ENCODE peak calls at places on chromosomes 11 and 22, in ten cellular contexts. D is fibroblast of mammary gland, P is AG09309, X is AG10803, K is upper lobe of right lung, H is tibial artery, G is cardiac fibroblast, C is left lung, T is left ventricle myocardium inferior, N is H9. U is an unnamed sample.

GRCh38 chr11:128901655-128902514 is 10.7 kb downstream of the KCNJ5 start:
- DNase-seq in D (no peak), P (no peak), X (no peak), K (no peak), H (no peak), G (no peak), C (no peak), T (no peak), N (peak), U (no peak)

GRCh38 chr11:20008870-20009644 is 151.2 kb downstream of the DBX1 start:
- DNase-seq in D (no peak), P (no peak), X (no peak), K (no peak), H (no peak), G (no peak), C (no peak), T (no peak), N (no peak), U (no peak)

GRCh38 chr11:32435947-32436750 is 810 bp upstream of the WT1 start:
- DNase-seq in D (no peak), P (no peak), X (no peak), K (no peak), H (no peak), G (peak), C (no peak), T (no peak), N (no peak), U (no peak)

GRCh38 chr11:15909937-15910598 is 446.3 kb downstream of the SOX6 start:
- DNase-seq in D (no peak), P (no peak), X (no peak), K (no peak), H (no peak), G (no peak), C (no peak), T (no peak), N (no peak), U (no peak)

GRCh38 chr11:96748639-96749370 is 359.0 kb downstream of the JRKL start:
- DNase-seq in D (peak), P (peak), X (peak), K (no peak), H (no peak), G (peak), C (no peak), T (no peak), N (no peak), U (peak)

GRCh38 chr11:95147364-95147905 is 57.8 kb downstream of the ENDOD1 start:
- DNase-seq in D (peak), P (peak), X (peak), K (no peak), H (no peak), G (peak), C (peak), T (no peak), N (no peak), U (peak)

GRCh38 chr11:99686838-99687237 is 666.1 kb downstream of the CNTN5 start:
- DNase-seq in D (no peak), P (no peak), X (no peak), K (no peak), H (no peak), G (no peak), C (no peak), T (no peak), N (no peak), U (no peak)

GRCh38 chr11:28759311-28759710 is 651.1 kb downstream of the METTL15 start:
- DNase-seq in D (no peak), P (no peak), X (peak), K (no peak), H (no peak), G (peak), C (no peak), T (no peak), N (no peak), U (no peak)

GRCh38 chr22:44116755-44117684 is 63.7 kb upstream of the PARVG start:
- DNase-seq in D (no peak), P (no peak), X (no peak), K (no peak), H (no peak), G (no peak), C (no peak), T (peak), N (no peak), U (no peak)

GRCh38 chr11:117045196-117045595 is 53.0 kb downstream of the SIK3 start:
- DNase-seq in D (peak), P (no peak), X (peak), K (no peak), H (no peak), G (peak), C (no peak), T (no peak), N (no peak), U (peak)

GRCh38 chr11:5476184-5476819 is 12.2 kb upstream of the OR52D1 start:
- DNase-seq in D (peak), P (peak), X (peak), K (no peak), H (no peak), G (peak), C (no peak), T (no peak), N (peak), U (peak)

GRCh38 chr11:96260526-96260925 is 82.5 kb downstream of the MAML2 start:
- DNase-seq in D (peak), P (no peak), X (no peak), K (no peak), H (no peak), G (no peak), C (no peak), T (no peak), N (no peak), U (no peak)

GRCh38 chr11:66221726-66222236 is 46.7 kb upstream of the RAB1B start:
- DNase-seq in D (peak), P (no peak), X (no peak), K (peak), H (peak), G (no peak), C (peak), T (no peak), N (peak), U (no peak)

GRCh38 chr11:65132988-65133700 is 1.2 kb downstream of the SYVN1 start:
- DNase-seq in D (no peak), P (no peak), X (no peak), K (peak), H (no peak), G (no peak), C (peak), T (no peak), N (peak), U (no peak)

GRCh38 chr11:48063424-48063978 is 83.1 kb downstream of the PTPRJ start:
- DNase-seq in D (peak), P (peak), X (peak), K (no peak), H (no peak), G (peak), C (no peak), T (no peak), N (no peak), U (peak)

GRCh38 chr11:10916674-10917073 is 58.8 kb upstream of the ZBED5 start:
- DNase-seq in D (peak), P (no peak), X (no peak), K (no peak), H (no peak), G (no peak), C (no peak), T (no peak), N (no peak), U (no peak)

GRCh38 chr11:45930951-45931563 is 8.6 kb downstream of the LARGE2 start:
- DNase-seq in D (no peak), P (no peak), X (no peak), K (peak), H (no peak), G (no peak), C (no peak), T (peak), N (no peak), U (no peak)

GRCh38 chr11:126476256-126476970 is 120.9 kb downstream of the ST3GAL4 start:
- DNase-seq in D (no peak), P (no peak), X (no peak), K (no peak), H (no peak), G (no peak), C (no peak), T (no peak), N (no peak), U (no peak)

GRCh38 chr11:72338266-72338665 is 94.3 kb upstream of the PHOX2A start:
- DNase-seq in D (no peak), P (no peak), X (no peak), K (no peak), H (no peak), G (no peak), C (no peak), T (no peak), N (no peak), U (no peak)

GRCh38 chr22:35957589-35957988 is 71.0 kb downstream of the RBFOX2 start:
- DNase-seq in D (peak), P (no peak), X (no peak), K (no peak), H (no peak), G (no peak), C (no peak), T (no peak), N (no peak), U (no peak)

GRCh38 chr11:45655831-45656230 is 9.6 kb downstream of the CHST1 start:
- DNase-seq in D (no peak), P (no peak), X (no peak), K (no peak), H (no peak), G (no peak), C (no peak), T (no peak), N (no peak), U (no peak)

GRCh38 chr11:111513240-111513605 is 1.0 kb upstream of the BTG4 start:
- DNase-seq in D (no peak), P (no peak), X (no peak), K (no peak), H (no peak), G (no peak), C (no peak), T (no peak), N (no peak), U (no peak)

GRCh38 chr11:26286472-26287066 is 45.4 kb upstream of the ANO3 start:
- DNase-seq in D (peak), P (no peak), X (no peak), K (no peak), H (no peak), G (peak), C (no peak), T (no peak), N (peak), U (no peak)

GRCh38 chr22:43467171-43467570 is 55.4 kb downstream of the MPPED1 start:
- DNase-seq in D (no peak), P (no peak), X (no peak), K (peak), H (no peak), G (no peak), C (no peak), T (no peak), N (no peak), U (no peak)

GRCh38 chr11:34223021-34223813 is 117.8 kb downstream of the NAT10 start:
- DNase-seq in D (peak), P (peak), X (peak), K (no peak), H (peak), G (peak), C (peak), T (peak), N (no peak), U (peak)

GRCh38 chr11:91489989-91490388 is 734.6 kb upstream of the FAT3 start:
- DNase-seq in D (no peak), P (no peak), X (no peak), K (no peak), H (no peak), G (no peak), C (no peak), T (no peak), N (peak), U (no peak)

GRCh38 chr22:27794244-27794643 is 7.3 kb downstream of the MN1 start:
- DNase-seq in D (no peak), P (no peak), X (no peak), K (no peak), H (no peak), G (no peak), C (no peak), T (no peak), N (no peak), U (no peak)

GRCh38 chr11:129427376-129427775 is 51.7 kb downstream of the BARX2 start:
- DNase-seq in D (no peak), P (no peak), X (no peak), K (no peak), H (no peak), G (no peak), C (no peak), T (no peak), N (no peak), U (no peak)

GRCh38 chr11:5524756-5525155 is 8.3 kb upstream of the UBQLNL start:
- DNase-seq in D (no peak), P (no peak), X (no peak), K (no peak), H (no peak), G (no peak), C (no peak), T (no peak), N (no peak), U (no peak)

GRCh38 chr11:61473370-61474025 is 35.1 kb upstream of the LRRC10B start:
- DNase-seq in D (peak), P (no peak), X (no peak), K (no peak), H (no peak), G (peak), C (no peak), T (no peak), N (no peak), U (peak)

GRCh38 chr11:66371627-66372415 is at the start of gene SLC29A2:
- DNase-seq in D (no peak), P (no peak), X (no peak), K (peak), H (no peak), G (no peak), C (peak), T (peak), N (peak), U (no peak)

GRCh38 chr11:65589444-65590239 is 6.0 kb downstream of the KCNK7 start:
- DNase-seq in D (no peak), P (no peak), X (no peak), K (no peak), H (no peak), G (no peak), C (no peak), T (no peak), N (no peak), U (no peak)

GRCh38 chr22:18000441-18001039 is 23.8 kb downstream of the MICAL3 start:
- DNase-seq in D (no peak), P (no peak), X (no peak), K (no peak), H (no peak), G (peak), C (no peak), T (no peak), N (no peak), U (no peak)

GRCh38 chr11:43810929-43811596 is 69.6 kb upstream of the ALKBH3 start:
- DNase-seq in D (peak), P (no peak), X (no peak), K (no peak), H (no peak), G (peak), C (no peak), T (no peak), N (no peak), U (no peak)
- TF ChIP-seq CTCF in D (peak), P (peak), X (peak), K (no peak), H (peak), G (peak), C (peak), T (peak), N (peak), U (no peak)

GRCh38 chr11:133898031-133898769 is 52.9 kb upstream of the SPATA19 start:
- DNase-seq in D (no peak), P (no peak), X (no peak), K (no peak), H (no peak), G (no peak), C (no peak), T (no peak), N (peak), U (no peak)

GRCh38 chr11:133896642-133897330 is 51.5 kb upstream of the SPATA19 start:
- DNase-seq in D (no peak), P (no peak), X (no peak), K (no peak), H (no peak), G (no peak), C (peak), T (no peak), N (peak), U (no peak)

GRCh38 chr11:133900176-133901105 is 55.1 kb upstream of the SPATA19 start:
- DNase-seq in D (no peak), P (no peak), X (no peak), K (no peak), H (no peak), G (no peak), C (peak), T (no peak), N (no peak), U (no peak)

GRCh38 chr11:133897331-133897650 is 52.0 kb upstream of the SPATA19 start:
- DNase-seq in D (no peak), P (no peak), X (no peak), K (no peak), H (no peak), G (no peak), C (no peak), T (no peak), N (peak), U (no peak)

DNA sequence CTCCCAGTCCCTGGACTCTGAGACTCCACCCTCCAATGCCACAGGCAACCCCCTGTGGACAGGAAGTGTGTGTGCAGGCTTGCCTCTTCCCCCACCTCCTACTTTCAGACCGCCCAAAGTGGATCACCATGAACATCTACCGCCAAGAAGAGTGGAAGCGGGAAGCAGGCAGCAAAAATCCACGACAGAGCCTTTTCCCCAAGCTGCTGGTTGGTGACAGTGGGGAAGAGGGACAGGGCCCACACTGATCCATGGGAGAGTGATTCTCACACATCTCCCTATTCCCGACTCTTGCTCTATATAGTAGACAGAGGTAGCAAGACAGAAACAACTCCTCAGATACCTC is 53.4 kb upstream of the SPATA19 start:
- DNase-seq in D (no peak), P (no peak), X (no peak), K (no peak), H (no peak), G (no peak), C (peak), T (no peak), N (peak), U (no peak)
- TF ChIP-seq CTCF in D (no peak), P (no peak), X (no peak), K (no peak), H (no peak), G (no peak), C (no peak), T (no peak), N (peak), U (no peak)

DNA sequence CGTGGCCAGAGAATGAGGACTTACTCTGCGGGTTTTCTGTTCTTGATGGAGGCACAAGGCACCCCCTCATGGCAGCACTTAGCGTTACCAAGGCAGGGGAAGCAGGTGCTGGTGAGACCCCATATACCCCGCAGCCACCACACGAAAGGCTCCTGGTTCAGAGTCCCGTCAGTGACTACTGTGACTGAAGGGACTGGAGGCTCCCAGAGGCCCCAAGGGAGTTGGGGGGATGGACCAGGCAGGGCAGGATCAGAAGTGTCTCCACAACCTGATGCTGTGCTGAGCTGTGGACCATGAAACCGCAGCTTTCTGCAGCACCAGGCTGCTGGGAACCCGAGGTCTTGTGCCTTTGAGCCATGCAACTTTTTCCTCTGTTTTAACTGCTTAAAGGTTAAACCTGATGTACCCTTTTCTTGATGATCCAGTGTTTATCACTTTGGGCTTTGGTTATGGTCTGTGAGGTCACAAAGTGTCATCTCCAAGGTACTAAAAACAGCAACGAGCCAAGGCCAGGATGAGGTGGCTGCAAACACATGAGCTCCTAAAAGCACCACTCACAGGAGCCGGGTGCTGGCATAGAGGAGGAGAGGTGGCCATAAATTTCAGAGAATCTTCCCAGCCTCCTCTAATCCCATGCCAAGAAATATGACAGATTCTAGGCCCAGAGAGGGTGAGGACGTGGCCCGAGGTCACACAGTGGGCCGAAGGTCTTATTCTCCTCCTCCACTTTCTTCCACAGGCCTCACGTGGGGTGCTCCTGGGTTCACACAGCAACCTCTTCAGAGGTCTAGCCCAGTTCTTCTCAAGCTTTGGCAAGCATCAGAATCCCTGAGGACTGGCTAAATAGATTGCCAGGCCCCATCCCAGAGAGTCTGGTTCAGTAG is 4.2 kb upstream of the LRRC32 start:
- DNase-seq in D (no peak), P (no peak), X (no peak), K (no peak), H (no peak), G (no peak), C (no peak), T (no peak), N (no peak), U (no peak)
- TF ChIP-seq CTCF in D (no peak), P (no peak), X (no peak), K (no peak), H (no peak), G (no peak), C (no peak), T (no peak), N (peak), U (peak)

DNA sequence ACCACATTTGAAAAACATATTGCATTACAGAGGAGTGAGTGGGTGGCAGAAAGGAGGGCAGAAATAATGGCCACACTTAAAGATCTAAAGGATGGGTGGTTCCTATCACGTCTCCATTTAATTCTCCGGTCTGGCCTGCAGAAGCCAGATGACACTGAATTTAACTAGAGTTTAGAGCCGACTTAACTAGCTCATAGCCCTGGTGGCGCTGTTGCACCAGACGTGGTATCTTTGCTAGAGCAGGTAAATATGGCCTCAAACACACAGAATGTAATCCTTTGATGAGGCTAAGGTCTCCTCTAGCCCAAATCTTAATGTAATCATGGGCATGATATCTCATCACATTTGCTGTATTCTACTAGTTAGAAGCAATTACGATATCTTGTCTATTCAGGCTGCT is 51.5 kb upstream of the GAL start:
- DNase-seq in D (peak), P (peak), X (peak), K (no peak), H (no peak), G (peak), C (no peak), T (no peak), N (peak), U (peak)
- TF ChIP-seq CTCF in D (peak), P (peak), X (peak), K (peak), H (no peak), G (peak), C (no peak), T (peak), N (peak), U (peak)

GRCh38 chr11:115159122-115159665 is 345.0 kb downstream of the CADM1 start:
- DNase-seq in D (no peak), P (no peak), X (no peak), K (no peak), H (no peak), G (no peak), C (no peak), T (no peak), N (no peak), U (no peak)

GRCh38 chr11:115154355-115154736 is 349.9 kb downstream of the CADM1 start:
- DNase-seq in D (no peak), P (no peak), X (no peak), K (no peak), H (no peak), G (no peak), C (peak), T (no peak), N (no peak), U (no peak)

GRCh38 chr11:115158053-115158452 is 346.2 kb downstream of the CADM1 start:
- DNase-seq in D (no peak), P (no peak), X (no peak), K (no peak), H (no peak), G (no peak), C (no peak), T (no peak), N (no peak), U (no peak)

GRCh38 chr11:115155978-115156377 is 348.2 kb downstream of the CADM1 start:
- DNase-seq in D (no peak), P (no peak), X (no peak), K (no peak), H (no peak), G (no peak), C (no peak), T (no peak), N (no peak), U (no peak)

DNA sequence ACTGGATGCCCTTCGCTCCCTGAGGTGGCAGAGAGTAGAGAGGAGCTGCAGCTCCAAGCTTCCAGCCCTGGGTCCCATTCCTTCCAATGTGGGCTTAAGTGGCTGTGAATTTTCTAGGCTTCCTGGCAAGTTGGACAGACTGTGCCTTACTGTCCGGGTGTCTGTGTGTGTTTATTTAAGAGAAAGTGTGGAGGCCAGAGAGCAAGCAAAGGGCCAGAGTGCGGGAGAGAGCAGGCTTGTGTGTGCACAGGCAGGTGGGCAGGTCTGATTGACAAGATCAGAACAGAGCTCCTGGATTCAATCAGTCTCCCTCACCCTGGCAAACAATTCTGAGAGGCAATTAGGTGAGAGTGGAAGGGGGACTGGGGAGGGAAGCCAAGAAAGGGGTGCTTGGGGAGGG is 347.0 kb downstream of the CADM1 start:
- DNase-seq in D (no peak), P (no peak), X (no peak), K (no peak), H (no peak), G (no peak), C (no peak), T (no peak), N (no peak), U (no peak)
- TF ChIP-seq CTCF in D (no peak), P (no peak), X (no peak), K (no peak), H (no peak), G (no peak), C (no peak), T (no peak), N (no peak), U (no peak)